ENCODE peak calls at places on chromosomes 16 and 17, in seven cellular contexts. O is ELF-1; M is stimulated activated CD8-positive, alpha-beta memory T cell treated with anti-CD3 and anti-CD28 coated beads, Interleukin-12 subunit alpha, Interleukin-12 subunit beta, amount 100 ng/mL, for 1 hour; B is head of caudate nucleus; P is mesothelial cell of epicardium; E is naive B cell; J is anterior cingulate cortex. G is an unnamed sample.

GRCh38 chr17:45681706-45682105 is 102.4 kb upstream of the CRHR1 start:
- DNase-seq in O (no peak), E (no peak), J (no peak), B (no peak), M (no peak), P (no peak), G (no peak)

GRCh38 chr17:68588362-68588761 is 12.8 kb downstream of the FAM20A start:
- DNase-seq in E (no peak), M (no peak), O (no peak), P (no peak), J (no peak), B (no peak), G (no peak)

GRCh38 chr16:72977127-72977526 is 70.8 kb downstream of the ZFHX3 start:
- DNase-seq in J (no peak), E (no peak), B (no peak), O (no peak), P (no peak), M (no peak), G (no peak)

GRCh38 chr17:81328489-81328888 is 33.4 kb upstream of the SLC38A10 start:
- DNase-seq in O (no peak), B (no peak), E (no peak), M (no peak), J (no peak), P (no peak), G (no peak)

GRCh38 chr16:27179500-27180072 is 23.7 kb upstream of the KDM8 start:
- DNase-seq in O (peak; percentile 85), M (peak; percentile 73), B (peak; percentile 76), E (peak; percentile 81), P (peak; percentile 75), J (peak; percentile 57), G (peak; percentile 72)

GRCh38 chr17:50107790-50108414 is 12.8 kb downstream of the PDK2 start:
- DNase-seq in O (no peak), E (no peak), B (no peak), P (no peak), J (no peak), M (no peak), G (no peak)

GRCh38 chr17:55264273-55264639 is 504 bp upstream of the HLF start:
- DNase-seq in E (no peak), P (no peak), J (no peak), M (no peak), B (no peak), O (peak; percentile 16), G (no peak)

GRCh38 chr17:81076097-81076754 is 41.3 kb downstream of the BAIAP2 start:
- DNase-seq in J (peak; percentile 29), M (no peak), E (no peak), P (no peak), O (peak; percentile 51), B (peak; percentile 46), G (no peak)

GRCh38 chr17:32015245-32016013 is 8.2 kb downstream of the LRRC37B start:
- DNase-seq in E (no peak), J (no peak), P (no peak), O (no peak), M (no peak), B (no peak), G (no peak)

GRCh38 chr16:27367463-27368357 is 34.3 kb upstream of the IL21R start:
- DNase-seq in B (peak; percentile 69), M (peak; percentile 85), P (peak; percentile 52), E (peak; percentile 95), O (peak; percentile 80), J (peak; percentile 39), G (peak; percentile 84)

GRCh38 chr16:84957792-84958191 is 53.5 kb downstream of the ZDHHC7 start:
- DNase-seq in J (no peak), E (no peak), P (no peak), O (no peak), M (no peak), B (no peak), G (no peak)

GRCh38 chr17:80630721-80631120 is 86.1 kb downstream of the RPTOR start:
- DNase-seq in B (no peak), M (no peak), J (no peak), O (no peak), E (no peak), P (no peak), G (no peak)

GRCh38 chr17:44769647-44770084 is 10.9 kb downstream of the ADAM11 start:
- DNase-seq in O (no peak), M (no peak), B (no peak), E (no peak), P (no peak), J (no peak), G (no peak)

GRCh38 chr16:695355-696089 is 5.3 kb upstream of the WDR24 start:
- DNase-seq in B (no peak), M (peak; percentile 38), P (no peak), O (no peak), J (peak; percentile 62), E (peak; percentile 41), G (no peak)

GRCh38 chr16:565420-566330 is 1.1 kb upstream of the NHLRC4 start:
- DNase-seq in E (no peak), J (no peak), M (no peak), O (peak; percentile 54), B (no peak), P (no peak), G (no peak)

GRCh38 chr17:9865585-9865984 is 39.5 kb downstream of the RCVRN start:
- DNase-seq in B (no peak), O (no peak), J (no peak), P (no peak), M (no peak), E (no peak), G (no peak)

GRCh38 chr17:50686494-50687199 is 21.1 kb downstream of the ANKRD40 start:
- DNase-seq in B (no peak), P (no peak), M (no peak), J (no peak), E (no peak), O (peak; percentile 65), G (no peak)

GRCh38 chr16:73036074-73036826 is 11.7 kb downstream of the ZFHX3 start:
- DNase-seq in B (no peak), M (no peak), O (peak; percentile 89), P (peak; percentile 66), E (peak; percentile 24), J (no peak), G (no peak)

GRCh38 chr17:63433746-63434591 is 12.1 kb downstream of the CYB561 start:
- DNase-seq in M (no peak), B (no peak), P (no peak), E (no peak), O (peak; percentile 42), J (no peak), G (no peak)

GRCh38 chr16:29673501-29673900 is 5.5 kb upstream of the QPRT start:
- DNase-seq in M (no peak), J (no peak), O (no peak), E (no peak), P (no peak), B (no peak), G (no peak)

GRCh38 chr16:58428621-58429557 is 36.6 kb downstream of the GINS3 start:
- DNase-seq in M (no peak), E (no peak), P (no peak), B (no peak), O (no peak), J (no peak), G (no peak)

GRCh38 chr17:7263071-7263800 is 958 bp upstream of the CLDN7 start:
- DNase-seq in E (no peak), J (no peak), O (peak; percentile 89), P (no peak), B (no peak), M (no peak), G (no peak)

GRCh38 chr16:75219838-75220237 is 1.1 kb downstream of the CTRB1 start:
- DNase-seq in E (no peak), P (no peak), O (no peak), J (no peak), B (no peak), M (no peak), G (no peak)

GRCh38 chr16:15925631-15926030 is 23.8 kb upstream of the ABCC1 start:
- DNase-seq in E (no peak), P (no peak), J (no peak), O (peak; percentile 52), M (no peak), B (no peak), G (no peak)

GRCh38 chr16:82639666-82640336 is 13.0 kb downstream of the CDH13 start:
- DNase-seq in E (peak; percentile 0), P (peak; percentile 70), O (peak; percentile 67), M (peak; percentile 22), B (peak; percentile 75), J (no peak), G (no peak)

GRCh38 chr16:59046335-59046734 is 312.2 kb upstream of the GOT2 start:
- DNase-seq in J (no peak), O (no peak), M (no peak), P (no peak), B (no peak), E (no peak), G (no peak)

GRCh38 chr16:11241480-11242204 is 14.4 kb downstream of the SOCS1 start:
- DNase-seq in B (no peak), E (no peak), M (no peak), J (no peak), O (no peak), P (no peak), G (no peak)

GRCh38 chr17:6435968-6436367 is 1.0 kb upstream of the AIPL1 start:
- DNase-seq in E (peak; percentile 42), P (peak; percentile 74), B (peak; percentile 71), M (peak; percentile 37), J (peak; percentile 57), O (peak; percentile 90), G (peak; percentile 32)

GRCh38 chr17:9850151-9850550 is 24.4 kb downstream of the GLP2R start:
- DNase-seq in M (no peak), B (no peak), P (no peak), J (no peak), E (no peak), O (no peak), G (no peak)

GRCh38 chr17:75689441-75689873 is 22.3 kb downstream of the SAP30BP start:
- DNase-seq in J (no peak), E (peak; percentile 66), O (peak; percentile 81), B (no peak), P (no peak), M (no peak), G (peak; percentile 19)

GRCh38 chr17:76696763-76697701 is 13.7 kb downstream of the MXRA7 start:
- DNase-seq in B (no peak), M (no peak), J (no peak), P (no peak), O (no peak), E (no peak), G (no peak)

GRCh38 chr17:34961093-34961911 is at the start of the genes CCT6B and ZNF830:
- DNase-seq in O (peak; percentile 95), P (peak; percentile 91), E (peak; percentile 90), M (peak; percentile 83), J (peak; percentile 91), B (peak; percentile 95), G (peak; percentile 83)

GRCh38 chr17:4162366-4162765 is 19.4 kb downstream of the CYB5D2 start:
- DNase-seq in O (no peak), M (no peak), J (no peak), B (no peak), P (no peak), E (no peak), G (no peak)

GRCh38 chr17:34997355-34997862 is 17.1 kb downstream of the LIG3 start:
- DNase-seq in B (no peak), P (peak; percentile 54), J (no peak), O (no peak), M (no peak), E (no peak), G (no peak)

GRCh38 chr16:19168173-19169080 is at the start of gene SYT17:
- DNase-seq in M (no peak), E (peak; percentile 27), J (peak; percentile 55), P (peak; percentile 45), O (peak; percentile 40), B (peak; percentile 29), G (no peak)

GRCh38 chr17:50547736-50548083 is 736 bp downstream of the SPATA20 start:
- DNase-seq in J (no peak), P (no peak), B (no peak), O (no peak), M (no peak), E (no peak), G (no peak)

G was measured in activated gamma-delta T cell treated with anti-CD3 and anti-CD28 coated beads, Interleukin-2, amount 50 U/mL, for 16 hours.